ENCODE peak calls at places on chromosomes 3 and 15, in seven cellular contexts. T is mesendoderm, F is H9, U is trophoblast cell, K is mesenchymal stem cell, W is IMR-90, S is H1. X is an unnamed sample.

GRCh38 chr3:124829175-124829818 is 57.9 kb downstream of the ITGB5 start:
- DNase-seq in T (peak; percentile 78), W (no peak), K (peak; percentile 27), F (no peak), U (no peak), S (no peak), X (no peak)

GRCh38 chr3:104291878-104292277 is 1074.8 kb upstream of the ALCAM start:
- DNase-seq in U (no peak), W (no peak), K (peak; percentile 41), S (no peak), F (no peak), T (no peak), X (no peak)

GRCh38 chr15:78064544-78064943 is 13.0 kb downstream of the TBC1D2B start:
- DNase-seq in K (peak; percentile 54), W (peak; percentile 51), F (no peak), S (no peak), T (no peak), U (no peak), X (no peak)

GRCh38 chr3:189937302-189938255 is 183.1 kb downstream of the P3H2 start:
- DNase-seq in T (peak; percentile 95), S (no peak), F (no peak), K (peak; percentile 76), W (peak; percentile 92), U (peak; percentile 97), X (no peak)

GRCh38 chr15:55694652-55695150 is 48.3 kb downstream of the PRTG start:
- DNase-seq in T (peak; percentile 79), F (peak; percentile 34), U (no peak), K (peak; percentile 89), S (no peak), W (peak; percentile 83), X (no peak)

GRCh38 chr3:53083496-53083895 is 37.6 kb upstream of the SFMBT1 start:
- DNase-seq in K (peak; percentile 39), T (no peak), S (no peak), U (no peak), W (peak; percentile 75), F (peak; percentile 10), X (no peak)

GRCh38 chr3:67468511-67468910 is 185.9 kb downstream of the SUCLG2 start:
- DNase-seq in F (no peak), S (no peak), T (no peak), U (no peak), K (no peak), W (peak; percentile 32), X (no peak)

GRCh38 chr3:98027084-98027445 is 8.1 kb downstream of the GABRR3 start:
- DNase-seq in K (no peak), T (no peak), U (no peak), W (no peak), S (no peak), F (no peak), X (no peak)

GRCh38 chr3:28860307-28860706 is 420.6 kb upstream of the RBMS3 start:
- DNase-seq in T (no peak), F (no peak), U (no peak), W (no peak), K (no peak), S (no peak), X (no peak)

GRCh38 chr3:83216919-83217594 is 1455.6 kb upstream of the GBE1 start:
- DNase-seq in F (no peak), W (no peak), U (no peak), T (no peak), K (no peak), S (no peak), X (no peak)

GRCh38 chr3:10432931-10433330 is 72.5 kb downstream of the ATP2B2 start:
- DNase-seq in S (no peak), T (no peak), W (peak; percentile 21), F (no peak), K (peak; percentile 77), U (no peak), X (no peak)

GRCh38 chr15:41115652-41116115 is 396 bp downstream of the INO80 start:
- DNase-seq in W (peak; percentile 48), S (no peak), F (no peak), U (peak; percentile 23), K (peak; percentile 72), T (peak; percentile 79), X (peak; percentile 44)

GRCh38 chr15:76204558-76204845 is 106.8 kb downstream of the ETFA start:
- DNase-seq in K (no peak), U (no peak), W (no peak), F (no peak), S (no peak), T (no peak), X (no peak)

GRCh38 chr15:76203346-76203745 is 107.9 kb downstream of the ETFA start:
- DNase-seq in T (no peak), U (no peak), S (no peak), K (no peak), W (no peak), F (no peak), X (no peak)

GRCh38 chr15:76206325-76206976 is 104.8 kb downstream of the ETFA start:
- DNase-seq in W (peak; percentile 31), S (no peak), F (no peak), T (no peak), K (no peak), U (no peak), X (no peak)

GRCh38 chr15:76203766-76204557 is 107.3 kb downstream of the ETFA start:
- DNase-seq in K (no peak), T (no peak), F (no peak), S (no peak), U (no peak), W (no peak), X (no peak)

GRCh38 chr15:76204916-76205460 is 106.3 kb downstream of the ETFA start:
- DNase-seq in W (no peak), U (no peak), K (no peak), S (no peak), T (no peak), F (no peak), X (no peak)
- H3K27ac ChIP-seq in W (no peak overlapping the region), U (no peak overlapping the region), K (no peak overlapping the region), S (no peak overlapping the region), T (no peak overlapping the region), F (no peak overlapping the region), X (no peak overlapping the region)

GRCh38 chr3:58215317-58216025 is 4.7 kb upstream of the DNASE1L3 start:
- DNase-seq in S (no peak), T (no peak), W (no peak), K (no peak), U (no peak), F (no peak), X (no peak)
- H4K8ac ChIP-seq in S (no peak overlapping the region), T (no peak overlapping the region), W (no peak overlapping the region), K (no peak overlapping the region), U (no peak overlapping the region), F (no peak overlapping the region), X (no peak overlapping the region)

DNA sequence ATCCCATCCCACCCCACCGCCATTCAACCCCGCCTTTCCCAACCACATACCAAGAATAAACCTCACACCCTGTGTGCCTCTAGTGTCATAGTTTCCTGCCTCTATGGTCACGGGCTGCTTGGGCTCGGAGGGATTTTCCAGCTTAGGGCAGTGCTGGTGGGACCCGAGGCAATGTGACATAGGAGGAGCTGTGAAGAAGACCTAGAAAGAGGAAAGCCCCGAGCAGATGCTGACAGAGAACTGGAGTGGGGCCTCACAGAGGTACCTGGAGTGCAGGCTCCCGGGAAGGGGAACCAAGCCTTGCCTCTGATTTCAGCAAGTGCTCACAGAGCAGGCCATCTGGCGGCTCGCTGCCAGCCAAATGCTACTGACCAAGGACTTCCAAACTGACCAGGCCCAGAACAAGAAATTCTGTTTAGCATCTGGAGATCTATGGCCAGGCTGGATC is 27.5 kb downstream of the BHLHE40 start:
- DNase-seq in F (no peak), S (no peak), W (no peak), T (no peak), U (peak; percentile 71), K (peak; percentile 67), X (no peak)
- H3K9ac ChIP-seq in F (no peak overlapping the region), S (no peak overlapping the region), W (no peak overlapping the region), T (no peak overlapping the region), U (no peak overlapping the region), K (no peak overlapping the region), X (no peak overlapping the region)

DNA sequence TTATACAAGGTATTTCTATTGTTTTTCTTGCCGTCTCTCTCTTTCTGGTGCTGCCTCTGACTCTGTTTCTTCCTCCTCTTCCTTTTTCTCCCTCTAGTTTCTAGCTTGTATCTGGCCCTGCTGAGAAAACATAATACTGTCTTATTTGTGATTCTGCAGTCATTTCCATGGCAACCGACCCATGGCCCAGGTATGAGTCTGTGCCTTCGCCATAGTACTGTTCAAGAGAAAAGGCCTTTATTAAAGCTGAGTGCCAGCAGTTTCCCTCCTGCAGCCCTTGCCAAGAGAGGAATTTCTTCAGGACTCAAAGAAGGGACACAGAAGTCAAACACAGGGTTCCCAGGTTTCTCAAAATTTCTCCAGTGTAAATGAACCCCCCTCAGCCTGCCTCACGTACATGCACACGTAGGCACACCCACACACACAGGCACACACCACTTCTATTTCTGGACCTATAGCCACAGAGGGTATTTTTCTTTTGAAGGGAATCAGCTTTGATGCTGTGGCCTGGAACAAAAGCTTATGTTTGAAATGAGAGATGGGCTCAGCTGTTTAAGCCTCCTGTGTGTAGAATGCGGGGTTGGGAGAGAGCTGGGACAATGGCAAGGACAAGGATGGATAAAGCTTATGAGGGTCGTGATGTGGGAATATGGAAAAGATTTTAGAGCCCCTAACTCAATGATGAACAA is 269.2 kb downstream of the PDCD6IP start:
- DNase-seq in T (peak; percentile 20), F (no peak), S (no peak), K (no peak), U (no peak), W (no peak), X (no peak)
- H3K27ac ChIP-seq in T (no peak overlapping the region), F (no peak overlapping the region), S (no peak overlapping the region), K (no peak overlapping the region), U (no peak overlapping the region), W (no peak overlapping the region), X (peak overlapping the region; percentile 32)

DNA sequence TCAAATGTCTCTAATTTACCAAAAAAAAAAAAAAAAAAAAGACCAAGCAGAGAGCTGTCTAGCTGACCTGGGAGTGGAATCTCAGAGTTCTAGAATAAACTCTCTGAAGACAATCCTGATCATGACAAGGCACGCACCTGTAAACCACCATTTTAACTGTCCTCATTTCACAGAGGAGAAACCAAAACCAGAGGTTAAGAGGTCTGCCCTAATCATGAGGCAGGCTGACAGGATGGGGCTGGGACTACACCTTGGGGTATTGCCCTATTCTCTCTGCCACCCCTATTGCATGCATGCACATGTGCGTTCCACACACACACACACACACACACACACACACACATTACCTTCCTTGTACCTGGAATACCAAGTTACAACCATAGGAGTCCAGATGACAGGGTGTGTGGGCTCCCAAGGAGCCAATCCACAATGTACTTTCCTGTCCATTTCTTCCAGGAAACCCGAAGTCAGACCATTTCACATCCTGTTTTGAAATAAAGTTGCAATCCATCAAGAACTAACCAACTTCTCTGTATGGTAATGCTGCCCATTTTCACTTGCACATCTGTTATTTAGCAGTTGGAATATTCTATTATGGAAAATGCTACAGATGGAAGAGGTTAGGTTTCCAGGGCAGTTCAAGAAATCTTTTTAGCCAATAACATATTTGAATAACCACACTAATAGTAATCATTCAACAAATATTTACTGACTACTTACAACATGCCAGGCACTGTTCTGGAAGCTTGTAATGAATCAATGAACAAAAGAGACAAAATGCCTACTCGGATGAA is 34.6 kb downstream of the HSPBAP1 start:
- DNase-seq in K (no peak), T (peak; percentile 9), S (no peak), F (no peak), W (no peak), U (no peak), X (no peak)
- H4K8ac ChIP-seq in K (peak overlapping the region; percentile 22), T (no peak overlapping the region), S (no peak overlapping the region), F (no peak overlapping the region), W (no peak overlapping the region), U (no peak overlapping the region), X (no peak overlapping the region)